ENCODE peak calls at places on chromosomes 4 and X, in four cellular contexts. V is lower leg skin, D is HFF-Myc, K is GM12864. E is an unnamed sample.
A peak's percentile ranks its signal among the peaks of the same experiment; 100 is the strongest.

GRCh38 chrX:30822719-30823118 is 66.3 kb downstream of the TAB3 start:
- DNase-seq in V (no peak), K (no peak), D (no peak), E (no peak)

GRCh38 chr4:159508917-159509500 is 406.1 kb downstream of the RAPGEF2 start:
- DNase-seq in D (no peak), V (no peak), K (no peak), E (no peak)

GRCh38 chr4:8897768-8898167 is 26.1 kb upstream of the HMX1 start:
- DNase-seq in D (no peak), K (no peak), V (no peak), E (no peak)

GRCh38 chr4:133997440-133997839 is 204.1 kb downstream of the PABPC4L start:
- DNase-seq in D (no peak), K (no peak), V (no peak), E (no peak)

GRCh38 chr4:130808492-130808891 is 1712.5 kb downstream of the C4orf33 start:
- DNase-seq in V (no peak), D (no peak), K (no peak), E (no peak)

GRCh38 chr4:107689912-107690587 is 30.0 kb downstream of the PAPSS1 start:
- DNase-seq in D (peak; percentile 59), V (no peak), K (no peak), E (no peak)

GRCh38 chr4:153645183-153645582 is 38.9 kb upstream of the TLR2 start:
- DNase-seq in K (no peak), D (no peak), V (no peak), E (no peak)

GRCh38 chr4:89998350-89999098 is 103.9 kb downstream of the MMRN1 start:
- DNase-seq in K (no peak), V (no peak), D (no peak), E (no peak)

GRCh38 chrX:82218361-82218760 is 1016.5 kb downstream of the SH3BGRL start:
- DNase-seq in V (no peak), K (no peak), D (no peak), E (no peak)

GRCh38 chr4:150582101-150582565 is at the start of gene MAB21L2:
- DNase-seq in K (no peak), V (no peak), D (no peak), E (no peak)

GRCh38 chrX:79336869-79337815 is 30.0 kb downstream of the ITM2A start:
- DNase-seq in K (no peak), V (no peak), D (no peak), E (no peak)

GRCh38 chr4:138681000-138681604 is 334.5 kb upstream of the NOCT start:
- DNase-seq in K (peak; percentile 25), D (peak; percentile 47), V (peak; percentile 95), E (peak; percentile 82)

GRCh38 chrX:115592997-115593734 is 32.2 kb downstream of the PLS3 start:
- DNase-seq in K (no peak), V (no peak), D (no peak), E (no peak)

GRCh38 chr4:55329012-55329411 is 17.0 kb upstream of the SRD5A3 start:
- DNase-seq in K (no peak), V (no peak), D (no peak), E (no peak)

DNA sequence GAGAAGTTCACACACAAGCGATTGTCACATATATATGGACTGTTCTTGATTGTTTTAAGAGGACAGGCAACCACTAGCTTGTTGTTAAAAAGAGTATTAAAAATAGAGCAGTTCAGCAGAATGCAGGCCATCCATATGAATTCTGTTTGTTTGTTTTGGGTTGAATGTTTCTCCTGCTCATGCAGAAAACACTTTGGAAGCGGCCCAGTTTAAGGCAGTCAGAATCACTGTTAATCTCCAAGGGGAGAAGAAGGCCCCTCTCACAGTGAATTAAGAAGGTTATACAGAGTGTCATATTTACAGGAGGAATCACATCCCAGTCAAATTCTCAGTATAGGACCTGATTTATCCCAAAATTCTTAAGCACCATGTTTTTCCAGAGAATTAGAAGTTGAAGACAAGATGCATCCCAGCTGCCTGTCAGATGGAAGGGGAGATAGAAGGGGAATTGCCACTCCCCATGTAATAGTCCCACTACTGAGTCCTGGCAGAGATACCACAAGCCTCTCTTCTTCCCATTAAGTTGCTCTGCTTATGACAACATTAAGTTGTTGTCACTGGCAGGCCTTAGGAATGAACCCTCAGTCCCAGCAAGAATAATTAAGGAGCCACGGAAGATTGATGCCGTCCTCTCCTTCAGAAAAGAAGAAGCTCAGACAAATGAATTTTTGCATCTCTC is 138.5 kb downstream of the LDB2 start:
- DNase-seq in V (no peak), D (no peak), K (no peak), E (no peak)
- TF ChIP-seq CTCF in V (no peak), D (no peak), K (no peak), E (no peak)

GRCh38 chrX:139429913-139430312 is 100.6 kb upstream of the F9 start:
- DNase-seq in D (no peak), V (no peak), K (no peak), E (no peak)
- TF ChIP-seq CTCF in D (no peak), V (no peak), K (no peak), E (no peak)

GRCh38 chrX:119417842-119418241 is 18.7 kb downstream of the SLC25A43 start:
- DNase-seq in D (no peak), K (no peak), V (no peak), E (no peak)
- TF ChIP-seq CTCF in D (no peak), K (peak; percentile 22), V (no peak), E (no peak)

GRCh38 chr4:2280531-2281300 is 18.8 kb upstream of the MXD4 start:
- DNase-seq in V (no peak), K (no peak), D (no peak), E (no peak)
- TF ChIP-seq CTCF in V (no peak), K (no peak), D (peak; percentile 7), E (no peak)

GRCh38 chrX:94058728-94059382 is 384.8 kb downstream of the FAM133A start:
- DNase-seq in D (no peak), K (no peak), V (no peak), E (no peak)
- TF ChIP-seq CTCF in D (no peak), K (peak; percentile 9), V (no peak), E (peak; percentile 68)

GRCh38 chr4:7721984-7722551 is 217.6 kb downstream of the AFAP1 start:
- DNase-seq in D (no peak), K (no peak), V (no peak), E (no peak)
- TF ChIP-seq CTCF in D (no peak), K (peak; percentile 21), V (no peak), E (peak; percentile 17)

GRCh38 chrX:55490974-55491373 is 1.3 kb upstream of the USP51 start:
- DNase-seq in V (peak; percentile 40), D (no peak), K (no peak), E (no peak)

GRCh38 chrX:55488268-55488558 is 1.4 kb downstream of the USP51 start:
- DNase-seq in V (no peak), D (no peak), K (no peak), E (no peak)

GRCh38 chrX:55490121-55490520 is 473 bp upstream of the USP51 start:
- DNase-seq in V (no peak), K (no peak), D (no peak), E (no peak)

GRCh38 chrX:55488559-55489314 is 911 bp downstream of the USP51 start:
- DNase-seq in D (no peak), K (no peak), V (peak; percentile 89), E (peak; percentile 32)

DNA sequence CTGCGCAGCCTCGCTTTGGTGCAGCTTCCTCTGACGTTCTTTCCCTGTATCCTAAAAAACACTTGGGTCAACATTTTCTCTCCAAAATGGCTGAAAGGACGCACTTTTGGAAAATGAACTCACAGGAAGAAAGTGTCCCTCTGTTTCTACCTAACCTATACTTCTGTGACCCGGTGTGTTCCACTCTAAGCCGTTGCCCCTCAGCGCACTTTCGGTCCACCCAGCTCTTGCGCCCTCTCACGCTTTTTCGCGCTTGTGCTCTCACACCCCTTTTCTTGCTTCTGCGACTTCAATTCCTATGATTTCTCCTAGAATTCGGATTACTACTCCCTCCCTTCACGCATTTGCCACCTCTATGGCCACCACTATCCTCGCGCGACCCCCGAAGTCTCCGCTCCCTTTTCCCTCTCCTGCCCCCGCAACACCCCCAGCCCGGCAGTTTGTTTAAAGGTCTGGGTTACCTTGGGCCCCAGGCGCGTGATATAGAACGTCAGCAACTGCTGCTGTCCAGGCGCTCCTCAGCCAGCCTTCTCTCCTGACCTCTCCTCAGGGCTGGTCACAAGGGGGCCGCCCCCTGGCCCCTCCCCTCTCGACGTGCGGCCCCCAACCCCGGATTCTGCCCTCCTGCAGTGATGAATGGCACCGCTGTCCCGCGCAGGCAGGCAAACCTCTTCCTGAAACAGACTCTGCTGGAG is at the start of gene USP51:
- DNase-seq in V (peak; percentile 85), K (no peak), D (no peak), E (peak; percentile 40)
- TF ChIP-seq CTCF in V (no peak), K (peak; percentile 6), D (no peak), E (no peak)

GRCh38 chr4:164997324-164997723 is 19.9 kb upstream of the TRIM61 start:
- DNase-seq in K (no peak), V (no peak), D (no peak), E (no peak)
- TF ChIP-seq CTCF in K (peak; percentile 32), V (no peak), D (no peak), E (no peak)